ENCODE peak calls at places on chromosomes 12 and 14, in eight cellular contexts. W is omental fat pad; C is foreskin keratinocyte; B is activated CD8-positive, alpha-beta memory T cell treated with anti-CD3 and anti-CD28 coated beads, Interleukin-2, amount 10 ng/mL, durations not matched to agents 7 days and 5 days; I is Panc1; N is PC-3; A is lower lobe of right lung; R is naive thymus-derived CD8-positive, alpha-beta T cell. P is an unnamed sample.

GRCh38 chr12:953776-954175 is 4.3 kb upstream of the RAD52 start:
- ATAC-seq in B (no peak), W (no peak), A (no peak), C (peak; percentile 47), N (peak; percentile 52), I (no peak), R (no peak), P (no peak)

GRCh38 chr12:16384732-16385131 is 37.3 kb downstream of the MGST1 start:
- ATAC-seq in I (no peak), N (no peak), W (no peak), C (no peak), B (no peak), R (no peak), A (no peak), P (no peak)

GRCh38 chr14:30656190-30656632 is 34.1 kb downstream of the SCFD1 start:
- ATAC-seq in B (peak; percentile 55), N (peak; percentile 56), C (peak; percentile 74), R (peak; percentile 65), A (peak; percentile 78), I (no peak), W (peak; percentile 41), P (peak; percentile 43)

GRCh38 chr14:106277503-106277902 is 751.1 kb downstream of the TMEM121 start:
- ATAC-seq in R (no peak), C (no peak), A (no peak), W (no peak), I (no peak), N (no peak), B (no peak), P (no peak)

GRCh38 chr14:86003998-86004397 is 474.1 kb downstream of the FLRT2 start:
- ATAC-seq in I (no peak), A (no peak), B (no peak), N (no peak), W (no peak), C (no peak), R (no peak), P (no peak)

GRCh38 chr12:117034249-117034648 is 65.0 kb downstream of the TESC start:
- ATAC-seq in B (no peak), C (no peak), N (no peak), R (no peak), I (no peak), W (no peak), A (no peak), P (no peak)

GRCh38 chr12:96255077-96255476 is 60.9 kb downstream of the ELK3 start:
- ATAC-seq in A (peak; percentile 77), C (peak; percentile 16), B (no peak), N (no peak), W (peak; percentile 48), R (no peak), I (no peak), P (peak; percentile 91)

GRCh38 chr12:39145175-39145999 is 240.0 kb upstream of the CPNE8 start:
- ATAC-seq in B (peak; percentile 57), R (no peak), I (no peak), N (peak; percentile 99), W (peak; percentile 96), C (peak; percentile 87), A (peak; percentile 96), P (peak; percentile 88)

P was measured in gastroesophageal sphincter.